ENCODE peak calls at places on chromosomes 5 and 9, in eight cellular contexts. One of them, this sample, is unnamed.

GRCh38 chr5:2190549-2190948 is 307.8 kb upstream of the IRX4 start:
- DNase-seq in heart right ventricle: no peak
- DNase-seq in DMS 273 treated with DMSO at 0.1 percent for 48 hours: no peak
- DNase-seq in memory B cell: no peak
- DNase-seq in choroid plexus epithelial cell: no peak
- DNase-seq in PC-9: no peak
- DNase-seq in tibial artery: no peak
- DNase-seq in small intestine: no peak
- DNase-seq in this sample: no peak

GRCh38 chr9:131641618-131642495 is 96.5 kb downstream of the PRRT1B start:
- DNase-seq in heart right ventricle: no peak
- DNase-seq in DMS 273 treated with DMSO at 0.1 percent for 48 hours: no peak
- DNase-seq in memory B cell: no peak
- DNase-seq in choroid plexus epithelial cell: peak; percentile 81
- DNase-seq in PC-9: no peak
- DNase-seq in tibial artery: peak; percentile 47
- DNase-seq in small intestine: peak; percentile 71
- DNase-seq in this sample: no peak

GRCh38 chr5:164672931-164673694 is 1167.7 kb downstream of the MAT2B start:
- DNase-seq in heart right ventricle: no peak
- DNase-seq in DMS 273 treated with DMSO at 0.1 percent for 48 hours: peak; percentile 62
- DNase-seq in memory B cell: no peak
- DNase-seq in choroid plexus epithelial cell: peak; percentile 7
- DNase-seq in PC-9: no peak
- DNase-seq in tibial artery: no peak
- DNase-seq in small intestine: no peak
- DNase-seq in this sample: no peak

GRCh38 chr9:109992293-109992692 is 212.3 kb downstream of the PALM2AKAP2 start:
- DNase-seq in heart right ventricle: no peak
- DNase-seq in DMS 273 treated with DMSO at 0.1 percent for 48 hours: no peak
- DNase-seq in memory B cell: no peak
- DNase-seq in choroid plexus epithelial cell: no peak
- DNase-seq in PC-9: no peak
- DNase-seq in tibial artery: no peak
- DNase-seq in small intestine: no peak
- DNase-seq in this sample: no peak

GRCh38 chr9:9387511-9388115 is 1225.2 kb downstream of the PTPRD start:
- DNase-seq in heart right ventricle: no peak
- DNase-seq in DMS 273 treated with DMSO at 0.1 percent for 48 hours: no peak
- DNase-seq in memory B cell: no peak
- DNase-seq in choroid plexus epithelial cell: no peak
- DNase-seq in PC-9: no peak
- DNase-seq in tibial artery: no peak
- DNase-seq in small intestine: no peak
- DNase-seq in this sample: no peak

GRCh38 chr9:2574215-2574614 is 47.4 kb upstream of the VLDLR start:
- DNase-seq in heart right ventricle: no peak
- DNase-seq in DMS 273 treated with DMSO at 0.1 percent for 48 hours: no peak
- DNase-seq in memory B cell: no peak
- DNase-seq in choroid plexus epithelial cell: no peak
- DNase-seq in PC-9: no peak
- DNase-seq in tibial artery: no peak
- DNase-seq in small intestine: no peak
- DNase-seq in this sample: no peak

GRCh38 chr9:136361757-136362449 is 1.6 kb downstream of the DNLZ start:
- DNase-seq in heart right ventricle: no peak
- DNase-seq in DMS 273 treated with DMSO at 0.1 percent for 48 hours: no peak
- DNase-seq in memory B cell: no peak
- DNase-seq in choroid plexus epithelial cell: no peak
- DNase-seq in PC-9: no peak
- DNase-seq in tibial artery: no peak
- DNase-seq in small intestine: no peak
- DNase-seq in this sample: no peak

GRCh38 chr9:38380872-38381534 is 11.5 kb upstream of the ALDH1B1 start:
- DNase-seq in heart right ventricle: no peak
- DNase-seq in DMS 273 treated with DMSO at 0.1 percent for 48 hours: no peak
- DNase-seq in memory B cell: no peak
- DNase-seq in choroid plexus epithelial cell: peak; percentile 52
- DNase-seq in PC-9: no peak
- DNase-seq in tibial artery: no peak
- DNase-seq in small intestine: peak; percentile 61
- DNase-seq in this sample: no peak

GRCh38 chr9:35835216-35835604 is 6.2 kb downstream of the TMEM8B start:
- DNase-seq in heart right ventricle: no peak
- DNase-seq in DMS 273 treated with DMSO at 0.1 percent for 48 hours: no peak
- DNase-seq in memory B cell: no peak
- DNase-seq in choroid plexus epithelial cell: peak; percentile 12
- DNase-seq in PC-9: no peak
- DNase-seq in tibial artery: no peak
- DNase-seq in small intestine: peak; percentile 46
- DNase-seq in this sample: no peak

GRCh38 chr9:121736147-121736721 is 84.8 kb downstream of the DAB2IP start:
- DNase-seq in heart right ventricle: peak; percentile 85
- DNase-seq in DMS 273 treated with DMSO at 0.1 percent for 48 hours: no peak
- DNase-seq in memory B cell: no peak
- DNase-seq in choroid plexus epithelial cell: peak; percentile 22
- DNase-seq in PC-9: peak; percentile 86
- DNase-seq in tibial artery: peak; percentile 71
- DNase-seq in small intestine: peak; percentile 82
- DNase-seq in this sample: no peak

GRCh38 chr5:144189800-144190429 is 19.2 kb downstream of the KCTD16 start:
- DNase-seq in heart right ventricle: no peak
- DNase-seq in DMS 273 treated with DMSO at 0.1 percent for 48 hours: no peak
- DNase-seq in memory B cell: peak; percentile 39
- DNase-seq in choroid plexus epithelial cell: peak; percentile 88
- DNase-seq in PC-9: no peak
- DNase-seq in tibial artery: no peak
- DNase-seq in small intestine: peak; percentile 93
- DNase-seq in this sample: peak; percentile 83

GRCh38 chr5:140642718-140643117 is 3.5 kb downstream of the TMCO6 start:
- DNase-seq in heart right ventricle: no peak
- DNase-seq in DMS 273 treated with DMSO at 0.1 percent for 48 hours: no peak
- DNase-seq in memory B cell: no peak
- DNase-seq in choroid plexus epithelial cell: peak; percentile 44
- DNase-seq in PC-9: no peak
- DNase-seq in tibial artery: peak; percentile 46
- DNase-seq in small intestine: no peak
- DNase-seq in this sample: no peak

GRCh38 chr5:174313615-174314014 is 268.1 kb downstream of the NSG2 start:
- DNase-seq in heart right ventricle: no peak
- DNase-seq in DMS 273 treated with DMSO at 0.1 percent for 48 hours: no peak
- DNase-seq in memory B cell: no peak
- DNase-seq in choroid plexus epithelial cell: no peak
- DNase-seq in PC-9: no peak
- DNase-seq in tibial artery: no peak
- DNase-seq in small intestine: no peak
- DNase-seq in this sample: no peak

GRCh38 chr5:156699147-156699546 is 150.9 kb upstream of the PPP1R2B start:
- DNase-seq in heart right ventricle: no peak
- DNase-seq in DMS 273 treated with DMSO at 0.1 percent for 48 hours: no peak
- DNase-seq in memory B cell: no peak
- DNase-seq in choroid plexus epithelial cell: no peak
- DNase-seq in PC-9: no peak
- DNase-seq in tibial artery: no peak
- DNase-seq in small intestine: no peak
- DNase-seq in this sample: no peak

GRCh38 chr5:11251242-11251641 is 490.2 kb upstream of the DAP start:
- DNase-seq in heart right ventricle: no peak
- DNase-seq in DMS 273 treated with DMSO at 0.1 percent for 48 hours: no peak
- DNase-seq in memory B cell: no peak
- DNase-seq in choroid plexus epithelial cell: peak; percentile 7
- DNase-seq in PC-9: peak; percentile 51
- DNase-seq in tibial artery: no peak
- DNase-seq in small intestine: no peak
- DNase-seq in this sample: no peak

GRCh38 chr5:41289970-41290464 is 76.7 kb upstream of the C6 start:
- DNase-seq in heart right ventricle: no peak
- DNase-seq in DMS 273 treated with DMSO at 0.1 percent for 48 hours: no peak
- DNase-seq in memory B cell: no peak
- DNase-seq in choroid plexus epithelial cell: no peak
- DNase-seq in PC-9: no peak
- DNase-seq in tibial artery: no peak
- DNase-seq in small intestine: no peak
- DNase-seq in this sample: no peak

GRCh38 chr9:73685786-73686185 is 534.1 kb downstream of the ANXA1 start:
- DNase-seq in heart right ventricle: no peak
- DNase-seq in DMS 273 treated with DMSO at 0.1 percent for 48 hours: no peak
- DNase-seq in memory B cell: no peak
- DNase-seq in choroid plexus epithelial cell: no peak
- DNase-seq in PC-9: no peak
- DNase-seq in tibial artery: no peak
- DNase-seq in small intestine: no peak
- DNase-seq in this sample: no peak

GRCh38 chr9:93669116-93669957 is 93.0 kb downstream of the PHF2 start:
- DNase-seq in heart right ventricle: no peak
- DNase-seq in DMS 273 treated with DMSO at 0.1 percent for 48 hours: no peak
- DNase-seq in memory B cell: no peak
- DNase-seq in choroid plexus epithelial cell: no peak
- DNase-seq in PC-9: no peak
- DNase-seq in tibial artery: peak; percentile 19
- DNase-seq in small intestine: no peak
- DNase-seq in this sample: no peak

GRCh38 chr9:70043285-70043684 is 363 bp upstream of the MAMDC2 start:
- DNase-seq in heart right ventricle: no peak
- DNase-seq in DMS 273 treated with DMSO at 0.1 percent for 48 hours: no peak
- DNase-seq in memory B cell: no peak
- DNase-seq in choroid plexus epithelial cell: no peak
- DNase-seq in PC-9: no peak
- DNase-seq in tibial artery: no peak
- DNase-seq in small intestine: no peak
- DNase-seq in this sample: no peak

GRCh38 chr9:137318976-137319375 is 16.9 kb upstream of the NRARP start:
- DNase-seq in heart right ventricle: peak; percentile 81
- DNase-seq in DMS 273 treated with DMSO at 0.1 percent for 48 hours: no peak
- DNase-seq in memory B cell: no peak
- DNase-seq in choroid plexus epithelial cell: no peak
- DNase-seq in PC-9: peak; percentile 63
- DNase-seq in tibial artery: no peak
- DNase-seq in small intestine: no peak
- DNase-seq in this sample: no peak

GRCh38 chr5:64570395-64570996 is 64.7 kb downstream of the RGS7BP start:
- DNase-seq in heart right ventricle: no peak
- DNase-seq in DMS 273 treated with DMSO at 0.1 percent for 48 hours: no peak
- DNase-seq in memory B cell: no peak
- DNase-seq in choroid plexus epithelial cell: no peak
- DNase-seq in PC-9: no peak
- DNase-seq in tibial artery: no peak
- DNase-seq in small intestine: no peak
- DNase-seq in this sample: no peak

GRCh38 chr5:142441638-142442037 is 116.8 kb upstream of the SPRY4 start:
- DNase-seq in heart right ventricle: no peak
- DNase-seq in DMS 273 treated with DMSO at 0.1 percent for 48 hours: no peak
- DNase-seq in memory B cell: no peak
- DNase-seq in choroid plexus epithelial cell: peak; percentile 66
- DNase-seq in PC-9: no peak
- DNase-seq in tibial artery: no peak
- DNase-seq in small intestine: no peak
- DNase-seq in this sample: no peak

GRCh38 chr5:173962436-173962835 is 26.5 kb upstream of the C5orf47 start:
- DNase-seq in heart right ventricle: no peak
- DNase-seq in DMS 273 treated with DMSO at 0.1 percent for 48 hours: no peak
- DNase-seq in memory B cell: no peak
- DNase-seq in choroid plexus epithelial cell: no peak
- DNase-seq in PC-9: no peak
- DNase-seq in tibial artery: no peak
- DNase-seq in small intestine: no peak
- DNase-seq in this sample: no peak

GRCh38 chr9:113178087-113178486 is 27.3 kb downstream of the SLC31A2 start:
- DNase-seq in heart right ventricle: no peak
- DNase-seq in DMS 273 treated with DMSO at 0.1 percent for 48 hours: no peak
- DNase-seq in memory B cell: no peak
- DNase-seq in choroid plexus epithelial cell: peak; percentile 39
- DNase-seq in PC-9: no peak
- DNase-seq in tibial artery: no peak
- DNase-seq in small intestine: no peak
- DNase-seq in this sample: no peak

GRCh38 chr5:53480474-53481353 is at the start of gene FST:
- DNase-seq in heart right ventricle: peak; percentile 28
- DNase-seq in DMS 273 treated with DMSO at 0.1 percent for 48 hours: no peak
- DNase-seq in memory B cell: no peak
- DNase-seq in choroid plexus epithelial cell: peak; percentile 42
- DNase-seq in PC-9: peak; percentile 2
- DNase-seq in tibial artery: peak; percentile 22
- DNase-seq in small intestine: no peak
- DNase-seq in this sample: no peak

GRCh38 chr9:33108472-33108871 is 32.0 kb upstream of the SMU1 start:
- DNase-seq in heart right ventricle: no peak
- DNase-seq in DMS 273 treated with DMSO at 0.1 percent for 48 hours: no peak
- DNase-seq in memory B cell: no peak
- DNase-seq in choroid plexus epithelial cell: no peak
- DNase-seq in PC-9: no peak
- DNase-seq in tibial artery: no peak
- DNase-seq in small intestine: no peak
- DNase-seq in this sample: no peak

GRCh38 chr9:35658894-35659220 is 765 bp downstream of the CCDC107 start:
- DNase-seq in heart right ventricle: peak; percentile 44
- DNase-seq in DMS 273 treated with DMSO at 0.1 percent for 48 hours: no peak
- DNase-seq in memory B cell: no peak
- DNase-seq in choroid plexus epithelial cell: peak; percentile 57
- DNase-seq in PC-9: peak; percentile 17
- DNase-seq in tibial artery: peak; percentile 53
- DNase-seq in small intestine: peak; percentile 43
- DNase-seq in this sample: no peak

GRCh38 chr5:18305288-18305899 is 671.1 kb downstream of the TAF11L14 start:
- DNase-seq in heart right ventricle: no peak
- DNase-seq in DMS 273 treated with DMSO at 0.1 percent for 48 hours: peak; percentile 3
- DNase-seq in memory B cell: peak; percentile 19
- DNase-seq in choroid plexus epithelial cell: peak; percentile 68
- DNase-seq in PC-9: peak; percentile 38
- DNase-seq in tibial artery: no peak
- DNase-seq in small intestine: peak; percentile 2
- DNase-seq in this sample: no peak

GRCh38 chr9:121194730-121195129 is 6.9 kb downstream of the RAB14 start:
- DNase-seq in heart right ventricle: no peak
- DNase-seq in DMS 273 treated with DMSO at 0.1 percent for 48 hours: no peak
- DNase-seq in memory B cell: no peak
- DNase-seq in choroid plexus epithelial cell: no peak
- DNase-seq in PC-9: no peak
- DNase-seq in tibial artery: no peak
- DNase-seq in small intestine: no peak
- DNase-seq in this sample: no peak

GRCh38 chr5:43627028-43627427 is 24.0 kb downstream of the NNT start:
- DNase-seq in heart right ventricle: no peak
- DNase-seq in DMS 273 treated with DMSO at 0.1 percent for 48 hours: peak; percentile 16
- DNase-seq in memory B cell: no peak
- DNase-seq in choroid plexus epithelial cell: peak; percentile 84
- DNase-seq in PC-9: peak; percentile 44
- DNase-seq in tibial artery: peak; percentile 28
- DNase-seq in small intestine: peak; percentile 40
- DNase-seq in this sample: no peak

GRCh38 chr5:89178576-89178975 is 295.6 kb upstream of the MEF2C start:
- DNase-seq in heart right ventricle: no peak
- DNase-seq in DMS 273 treated with DMSO at 0.1 percent for 48 hours: no peak
- DNase-seq in memory B cell: no peak
- DNase-seq in choroid plexus epithelial cell: no peak
- DNase-seq in PC-9: no peak
- DNase-seq in tibial artery: no peak
- DNase-seq in small intestine: no peak
- DNase-seq in this sample: no peak

GRCh38 chr5:32160228-32160627 is 13.9 kb downstream of the GOLPH3 start:
- DNase-seq in heart right ventricle: no peak
- DNase-seq in DMS 273 treated with DMSO at 0.1 percent for 48 hours: no peak
- DNase-seq in memory B cell: no peak
- DNase-seq in choroid plexus epithelial cell: no peak
- DNase-seq in PC-9: no peak
- DNase-seq in tibial artery: no peak
- DNase-seq in small intestine: no peak
- DNase-seq in this sample: no peak

GRCh38 chr9:107481035-107481434 is 8.5 kb downstream of the KLF4 start:
- DNase-seq in heart right ventricle: no peak
- DNase-seq in DMS 273 treated with DMSO at 0.1 percent for 48 hours: no peak
- DNase-seq in memory B cell: no peak
- DNase-seq in choroid plexus epithelial cell: peak; percentile 42
- DNase-seq in PC-9: no peak
- DNase-seq in tibial artery: no peak
- DNase-seq in small intestine: peak; percentile 46
- DNase-seq in this sample: no peak

This sample was measured in GM12864.